ENCODE peak calls at places on chromosomes 6 and 20, in six cellular contexts. G is thoracic aorta, M is kidney epithelial cell, I is cardiac fibroblast, V is SK-N-SH, S is IMR-90. F is an unnamed sample.

GRCh38 chr6:88730602-88731001 is 232.8 kb downstream of the RNGTT start:
- DNase-seq in G (no peak), M (peak; percentile 9), I (peak; percentile 27), V (no peak), S (peak; percentile 34), F (peak; percentile 67)

GRCh38 chr6:167649486-167649885 is 177.2 kb upstream of the AFDN start:
- DNase-seq in G (no peak), M (no peak), I (no peak), V (no peak), S (no peak), F (no peak)

GRCh38 chr6:143676437-143677045 is 1.2 kb upstream of the PHACTR2 start:
- DNase-seq in G (no peak), M (no peak), I (no peak), V (no peak), S (no peak), F (no peak)

GRCh38 chr6:32952817-32953739 is at the start of gene HLA-DMA:
- DNase-seq in G (peak; percentile 65), M (peak; percentile 81), I (peak; percentile 99), V (peak; percentile 42), S (peak; percentile 96), F (peak; percentile 93)

GRCh38 chr6:21633511-21634109 is 40.1 kb downstream of the SOX4 start:
- DNase-seq in G (no peak), M (no peak), I (no peak), V (no peak), S (no peak), F (no peak)

GRCh38 chr6:7267521-7268091 is 45.4 kb downstream of the SSR1 start:
- DNase-seq in G (peak; percentile 27), M (peak; percentile 96), I (peak; percentile 90), V (peak; percentile 64), S (peak; percentile 94), F (peak; percentile 92)

GRCh38 chr6:63816979-63817436 is 181.4 kb downstream of the PHF3 start:
- DNase-seq in G (no peak), M (no peak), I (peak; percentile 52), V (peak; percentile 68), S (peak; percentile 27), F (no peak)

GRCh38 chr6:52423448-52423847 is 3.3 kb downstream of the EFHC1 start:
- DNase-seq in G (no peak), M (no peak), I (no peak), V (no peak), S (no peak), F (no peak)

GRCh38 chr6:89139509-89140346 is 6.1 kb upstream of the PM20D2 start:
- DNase-seq in G (no peak), M (no peak), I (no peak), V (no peak), S (peak; percentile 70), F (no peak)

GRCh38 chr6:116115781-116116180 is 10.2 kb downstream of the COL10A1 start:
- DNase-seq in G (no peak), M (no peak), I (peak; percentile 36), V (no peak), S (no peak), F (peak; percentile 13)
- TF ChIP-seq CTCF in G (peak; percentile 32), M (peak; percentile 34), I (peak; percentile 35), V (peak; percentile 70), S (peak; percentile 49), F (peak; percentile 47)

DNA sequence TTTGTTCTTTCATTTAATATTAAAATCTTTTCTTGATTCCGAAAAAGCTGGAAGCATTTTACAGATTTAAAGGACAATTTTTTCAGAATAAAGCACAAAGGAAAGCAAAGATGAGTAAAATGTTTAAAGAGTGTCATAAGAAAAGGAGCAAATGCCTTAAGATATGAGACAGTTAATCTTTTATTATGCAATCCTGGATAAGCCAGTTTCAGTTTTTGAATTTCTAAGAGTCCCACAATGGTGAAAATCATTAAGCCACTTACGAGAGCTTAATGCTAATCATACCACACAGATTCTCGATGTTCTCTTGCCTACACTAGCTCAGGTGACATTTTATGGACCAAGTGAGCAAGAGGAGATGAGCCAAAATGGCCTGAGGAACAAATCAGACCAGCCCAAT is 103.7 kb upstream of the RNF217 start:
- DNase-seq in G (no peak), M (no peak), I (no peak), V (no peak), S (no peak), F (no peak)
- H3K4me3 ChIP-seq in G (no peak overlapping the region), M (no peak overlapping the region), I (no peak overlapping the region), V (no peak overlapping the region), S (no peak overlapping the region), F (no peak overlapping the region)

DNA sequence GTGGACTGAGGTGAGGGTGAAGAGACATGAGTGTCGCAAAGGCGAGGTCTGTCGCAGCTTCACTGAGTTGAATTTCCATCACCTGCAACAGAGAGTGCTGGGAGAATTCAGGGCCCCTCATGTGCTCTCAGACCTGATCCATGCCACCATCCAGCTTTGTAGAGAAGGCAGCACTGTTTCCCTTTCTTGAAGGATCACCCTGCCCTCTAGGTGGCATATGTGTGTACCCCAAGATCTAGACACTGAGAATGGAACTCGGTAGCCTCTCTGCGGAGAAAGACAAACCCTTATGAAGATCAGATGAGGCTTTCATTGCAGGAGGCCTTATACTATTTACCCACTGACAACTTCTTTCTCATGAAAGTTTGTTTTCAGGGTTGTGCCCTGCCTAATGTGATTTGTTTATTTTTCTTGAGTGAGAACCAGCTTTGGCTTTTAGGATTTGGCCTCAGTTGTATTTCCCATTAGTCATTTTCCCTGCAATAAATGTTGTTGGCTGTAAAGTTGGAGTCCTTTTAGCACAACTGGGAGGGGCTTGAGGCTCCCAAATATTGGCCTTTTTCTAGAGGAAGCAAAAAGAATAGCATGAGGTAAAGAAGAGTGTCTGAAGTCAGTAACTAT is 811.3 kb downstream of the DHX35 start:
- DNase-seq in G (no peak), M (no peak), I (no peak), V (no peak), S (no peak), F (peak; percentile 49)
- TF ChIP-seq CTCF in G (no peak), M (no peak), I (no peak), V (no peak), S (no peak), F (no peak)

DNA sequence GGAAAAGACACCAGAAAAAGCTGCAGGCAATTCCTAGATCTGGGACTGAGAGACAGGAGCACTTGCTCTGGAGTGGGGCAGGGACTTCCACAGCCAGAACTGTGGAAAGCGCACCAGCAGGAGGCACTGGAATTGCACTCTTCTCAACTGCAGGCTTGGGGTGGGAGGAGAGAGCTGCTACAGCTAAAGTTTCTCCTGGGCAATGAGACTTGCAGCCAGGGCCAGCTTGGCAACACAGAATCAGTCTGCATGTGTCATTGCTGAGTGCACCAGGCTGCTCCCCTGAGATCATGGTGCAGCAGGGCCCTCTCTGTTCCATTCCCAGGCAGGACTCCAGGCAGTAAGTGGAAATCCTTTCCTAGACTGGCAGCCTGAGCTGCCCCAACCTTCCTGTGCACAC is 145.8 kb downstream of the INSM1 start:
- DNase-seq in G (no peak), M (no peak), I (no peak), V (no peak), S (no peak), F (no peak)
- H3K4me3 ChIP-seq in G (no peak overlapping the region), M (no peak overlapping the region), I (no peak overlapping the region), V (no peak overlapping the region), S (no peak overlapping the region), F (no peak overlapping the region)